ENCODE peak calls at places on chromosomes 3 and 15, in four cellular contexts. One of them, this sample, is unnamed.

GRCh38 chr3:50930371-50931208 is 255.9 kb downstream of the DOCK3 start:
- DNase-seq in neuronal stem cell: no peak
- DNase-seq in KBM-7: no peak
- DNase-seq in coronary artery: no peak
- DNase-seq in this sample: no peak

GRCh38 chr3:146065573-146066006 is 95.4 kb downstream of the PLOD2 start:
- DNase-seq in KBM-7: peak; percentile 40
- DNase-seq in coronary artery: no peak
- DNase-seq in neuronal stem cell: peak; percentile 44
- DNase-seq in this sample: no peak

GRCh38 chr3:111577798-111578685 is 17.1 kb downstream of the ZBED2 start:
- DNase-seq in neuronal stem cell: no peak
- DNase-seq in coronary artery: no peak
- DNase-seq in KBM-7: peak; percentile 61
- DNase-seq in this sample: no peak

GRCh38 chr3:10548997-10549396 is 43.6 kb upstream of the ATP2B2 start:
- DNase-seq in coronary artery: peak; percentile 36
- DNase-seq in neuronal stem cell: no peak
- DNase-seq in KBM-7: no peak
- DNase-seq in this sample: no peak

GRCh38 chr3:164687902-164688301 is 390.4 kb downstream of the SI start:
- DNase-seq in KBM-7: no peak
- DNase-seq in coronary artery: no peak
- DNase-seq in neuronal stem cell: no peak
- DNase-seq in this sample: no peak

GRCh38 chr15:101391981-101392566 is 97.0 kb upstream of the SNRPA1 start:
- DNase-seq in KBM-7: no peak
- DNase-seq in neuronal stem cell: no peak
- DNase-seq in coronary artery: no peak
- DNase-seq in this sample: no peak

GRCh38 chr3:179234244-179234643 is 16.7 kb downstream of the KCNMB3 start:
- DNase-seq in coronary artery: no peak
- DNase-seq in neuronal stem cell: no peak
- DNase-seq in KBM-7: no peak
- DNase-seq in this sample: peak; percentile 28

GRCh38 chr3:129688310-129688895 is 81.9 kb upstream of the PLXND1 start:
- DNase-seq in KBM-7: no peak
- DNase-seq in neuronal stem cell: peak; percentile 72
- DNase-seq in coronary artery: peak; percentile 74
- DNase-seq in this sample: peak; percentile 70

GRCh38 chr3:194266658-194267005 is 84.5 kb downstream of the CPN2 start:
- DNase-seq in coronary artery: peak; percentile 66
- DNase-seq in neuronal stem cell: no peak
- DNase-seq in KBM-7: no peak
- DNase-seq in this sample: peak; percentile 5

This sample was measured in retina.